ENCODE peak calls at places on chromosomes 3 and 15, in seven cellular contexts. N is fibroblast of lung, Y is ureter, C is T-cell, G is IMR-90, T is cerebellum, K is AML-193. R is an unnamed sample.

GRCh38 chr3:196179380-196180308 is 31.6 kb downstream of the ZDHHC19 start:
- DNase-seq in N (peak), Y (no peak), C (peak), G (peak), T (peak), K (peak), R (peak)

GRCh38 chr3:100316656-100317069 is 17.9 kb upstream of the NIT2 start:
- DNase-seq in N (peak), Y (no peak), C (peak), G (peak), T (peak), K (peak), R (peak)

GRCh38 chr3:47022540-47023161 is 43.2 kb downstream of the NBEAL2 start:
- DNase-seq in N (peak), Y (no peak), C (no peak), G (peak), T (no peak), K (no peak), R (peak)

GRCh38 chr3:48405343-48405881 is 24.5 kb downstream of the PLXNB1 start:
- DNase-seq in N (no peak), Y (peak), C (no peak), G (no peak), T (no peak), K (no peak), R (no peak)

GRCh38 chr3:80496452-80496851 is 728.7 kb upstream of the ROBO1 start:
- DNase-seq in N (no peak), Y (no peak), C (no peak), G (no peak), T (no peak), K (no peak), R (no peak)

GRCh38 chr15:70492240-70493177 is 270.8 kb downstream of the UACA start:
- DNase-seq in N (peak), Y (peak), C (peak), G (peak), T (no peak), K (peak), R (no peak)

GRCh38 chr3:105933871-105934270 is 65.1 kb upstream of the CBLB start:
- DNase-seq in N (peak), Y (no peak), C (no peak), G (peak), T (no peak), K (no peak), R (no peak)

GRCh38 chr3:180036092-180036677 is 552 bp downstream of the PEX5L start:
- DNase-seq in N (no peak), Y (no peak), C (no peak), G (no peak), T (no peak), K (no peak), R (no peak)

GRCh38 chr3:48247401-48247807 is 6.5 kb downstream of the ZNF589 start:
- DNase-seq in N (no peak), Y (no peak), C (no peak), G (no peak), T (no peak), K (peak), R (no peak)

GRCh38 chr3:138187296-138188012 is at the start of gene ARMC8:
- DNase-seq in N (peak), Y (peak), C (peak), G (no peak), T (peak), K (peak), R (no peak)

GRCh38 chr3:182989566-182989965 is 9.2 kb upstream of the DCUN1D1 start:
- DNase-seq in N (no peak), Y (no peak), C (no peak), G (no peak), T (no peak), K (no peak), R (no peak)

GRCh38 chr3:132418916-132419315 is 1.6 kb downstream of the DNAJC13 start:
- DNase-seq in N (peak), Y (no peak), C (no peak), G (no peak), T (no peak), K (peak), R (no peak)

GRCh38 chr3:100899440-100900091 is 93.7 kb downstream of the ABI3BP start:
- DNase-seq in N (no peak), Y (no peak), C (no peak), G (no peak), T (no peak), K (peak), R (no peak)

GRCh38 chr3:10281951-10282350 is 10.8 kb downstream of the GHRL start:
- DNase-seq in N (no peak), Y (no peak), C (no peak), G (peak), T (no peak), K (no peak), R (no peak)

GRCh38 chr3:137171834-137172603 is 214.2 kb downstream of the IL20RB start:
- DNase-seq in N (no peak), Y (no peak), C (no peak), G (no peak), T (no peak), K (no peak), R (no peak)

GRCh38 chr3:191378142-191378541 is 47.8 kb upstream of the UTS2B start:
- DNase-seq in N (no peak), Y (no peak), C (no peak), G (no peak), T (no peak), K (no peak), R (no peak)

GRCh38 chr15:77058468-77058867 is 12.4 kb downstream of the TSPAN3 start:
- DNase-seq in N (no peak), Y (no peak), C (no peak), G (no peak), T (no peak), K (no peak), R (no peak)

GRCh38 chr3:50226888-50227389 is 9.1 kb upstream of the GNAI2 start:
- DNase-seq in N (peak), Y (peak), C (no peak), G (no peak), T (peak), K (no peak), R (peak)

GRCh38 chr3:132629928-132630327 is 29.7 kb downstream of the ACAD11 start:
- DNase-seq in N (peak), Y (no peak), C (no peak), G (peak), T (no peak), K (no peak), R (no peak)

GRCh38 chr3:12898980-12899755 is 57.8 kb upstream of the RPL32 start:
- DNase-seq in N (no peak), Y (no peak), C (no peak), G (no peak), T (no peak), K (no peak), R (no peak)

GRCh38 chr3:18428036-18428435 is 2.9 kb upstream of the SATB1 start:
- DNase-seq in N (no peak), Y (no peak), C (no peak), G (no peak), T (no peak), K (no peak), R (no peak)

GRCh38 chr15:59191855-59192237 is 14.8 kb upstream of the LDHAL6B start:
- DNase-seq in N (peak), Y (no peak), C (no peak), G (peak), T (no peak), K (no peak), R (no peak)

GRCh38 chr3:62529230-62529629 is 155.9 kb upstream of the FEZF2 start:
- DNase-seq in N (peak), Y (no peak), C (no peak), G (peak), T (peak), K (no peak), R (peak)

GRCh38 chr3:36663666-36664291 is 100.6 kb downstream of the DCLK3 start:
- DNase-seq in N (peak), Y (no peak), C (no peak), G (peak), T (no peak), K (no peak), R (no peak)

GRCh38 chr15:77798151-77798550 is 165.4 kb upstream of the LINGO1 start:
- DNase-seq in N (no peak), Y (no peak), C (no peak), G (no peak), T (peak), K (no peak), R (peak)

GRCh38 chr3:39183231-39184080 is 8.9 kb downstream of the XIRP1 start:
- DNase-seq in N (no peak), Y (no peak), C (no peak), G (no peak), T (peak), K (no peak), R (peak)

GRCh38 chr3:49616491-49616941 is 57.6 kb upstream of the APEH start:
- DNase-seq in N (peak), Y (no peak), C (no peak), G (peak), T (peak), K (no peak), R (peak)

GRCh38 chr3:52795298-52795900 is 803 bp downstream of the ITIH3 start:
- DNase-seq in N (no peak), Y (no peak), C (no peak), G (no peak), T (no peak), K (no peak), R (no peak)

R was measured in G401.